ENCODE peak calls at places on chromosomes 1 and 21, in four cellular contexts. One of them, this sample, is unnamed.

GRCh38 chr1:29197590-29197924 is 15.9 kb upstream of the SRSF4 start:
- DNase-seq in GM06990: no peak
- DNase-seq in tibial artery: no peak
- DNase-seq in Panc1: no peak
- DNase-seq in this sample: no peak

GRCh38 chr1:209805875-209806760 is at the start of gene IRF6:
- DNase-seq in GM06990: peak; percentile 76
- DNase-seq in tibial artery: peak; percentile 82
- DNase-seq in Panc1: no peak
- DNase-seq in this sample: peak; percentile 73

GRCh38 chr1:227268943-227269342 is 49.3 kb downstream of the CDC42BPA start:
- DNase-seq in GM06990: no peak
- DNase-seq in tibial artery: no peak
- DNase-seq in Panc1: peak; percentile 5
- DNase-seq in this sample: no peak

GRCh38 chr1:32266926-32267645 is 16.0 kb downstream of the LCK start:
- DNase-seq in GM06990: no peak
- DNase-seq in tibial artery: no peak
- DNase-seq in Panc1: no peak
- DNase-seq in this sample: no peak

GRCh38 chr1:33152685-33153432 is 29.0 kb downstream of the TRIM62 start:
- DNase-seq in GM06990: no peak
- DNase-seq in tibial artery: peak; percentile 85
- DNase-seq in Panc1: no peak
- DNase-seq in this sample: no peak

GRCh38 chr1:94667716-94668282 is 126.2 kb upstream of the F3 start:
- DNase-seq in GM06990: no peak
- DNase-seq in tibial artery: no peak
- DNase-seq in Panc1: no peak
- DNase-seq in this sample: no peak

GRCh38 chr1:2314803-2315710 is 76.3 kb downstream of the MORN1 start:
- DNase-seq in GM06990: peak; percentile 43
- DNase-seq in tibial artery: no peak
- DNase-seq in Panc1: no peak
- DNase-seq in this sample: peak; percentile 57

GRCh38 chr1:34852677-34853217 is 6.8 kb downstream of the SMIM12 start:
- DNase-seq in GM06990: peak; percentile 72
- DNase-seq in tibial artery: peak; percentile 90
- DNase-seq in Panc1: peak; percentile 95
- DNase-seq in this sample: peak; percentile 89

GRCh38 chr1:8204823-8205222 is 113.1 kb upstream of the SLC45A1 start:
- DNase-seq in GM06990: no peak
- DNase-seq in tibial artery: no peak
- DNase-seq in Panc1: no peak
- DNase-seq in this sample: no peak

GRCh38 chr1:238485906-238486219 is 595.1 kb upstream of the ZP4 start:
- DNase-seq in GM06990: no peak
- DNase-seq in tibial artery: no peak
- DNase-seq in Panc1: no peak
- DNase-seq in this sample: no peak

GRCh38 chr1:64981602-64981981 is 15.2 kb upstream of the JAK1 start:
- DNase-seq in GM06990: no peak
- DNase-seq in tibial artery: no peak
- DNase-seq in Panc1: no peak
- DNase-seq in this sample: no peak

GRCh38 chr1:82819234-82819633 is 1018.5 kb downstream of the ADGRL2 start:
- DNase-seq in GM06990: no peak
- DNase-seq in tibial artery: no peak
- DNase-seq in Panc1: no peak
- DNase-seq in this sample: peak; percentile 2

GRCh38 chr1:5997316-5997715 is 5.1 kb upstream of the NPHP4 start:
- DNase-seq in GM06990: no peak
- DNase-seq in tibial artery: no peak
- DNase-seq in Panc1: no peak
- DNase-seq in this sample: no peak

GRCh38 chr1:96999191-96999590 is 277.6 kb downstream of the PTBP2 start:
- DNase-seq in GM06990: no peak
- DNase-seq in tibial artery: no peak
- DNase-seq in Panc1: no peak
- DNase-seq in this sample: no peak

GRCh38 chr1:192878249-192878648 is 69.4 kb downstream of the RGS2 start:
- DNase-seq in GM06990: no peak
- DNase-seq in tibial artery: no peak
- DNase-seq in Panc1: no peak
- DNase-seq in this sample: no peak

GRCh38 chr1:173050865-173051264 is at the start of gene TNFSF18:
- DNase-seq in GM06990: no peak
- DNase-seq in tibial artery: no peak
- DNase-seq in Panc1: no peak
- DNase-seq in this sample: no peak

GRCh38 chr1:44377925-44378784 is 23.1 kb upstream of the ERI3 start:
- DNase-seq in GM06990: peak; percentile 8
- DNase-seq in tibial artery: peak; percentile 30
- DNase-seq in Panc1: no peak
- DNase-seq in this sample: peak; percentile 27

GRCh38 chr1:204123376-204123775 is 28.5 kb downstream of the ETNK2 start:
- DNase-seq in GM06990: no peak
- DNase-seq in tibial artery: no peak
- DNase-seq in Panc1: no peak
- DNase-seq in this sample: no peak

GRCh38 chr1:231387770-231388669 is 34.1 kb downstream of the EGLN1 start:
- DNase-seq in GM06990: no peak
- DNase-seq in tibial artery: no peak
- DNase-seq in Panc1: no peak
- DNase-seq in this sample: no peak

GRCh38 chr1:46285730-46286477 is 17.5 kb downstream of the LRRC41 start:
- DNase-seq in GM06990: no peak
- DNase-seq in tibial artery: no peak
- DNase-seq in Panc1: no peak
- DNase-seq in this sample: no peak

GRCh38 chr1:115929846-115930245 is 46.5 kb upstream of the SLC22A15 start:
- DNase-seq in GM06990: no peak
- DNase-seq in tibial artery: no peak
- DNase-seq in Panc1: no peak
- DNase-seq in this sample: no peak

GRCh38 chr1:2156866-2157265 is 37.7 kb downstream of the FAAP20 start:
- DNase-seq in GM06990: no peak
- DNase-seq in tibial artery: no peak
- DNase-seq in Panc1: no peak
- DNase-seq in this sample: no peak

GRCh38 chr1:180249725-180250498 is 19.8 kb downstream of the LHX4 start:
- DNase-seq in GM06990: no peak
- DNase-seq in tibial artery: no peak
- DNase-seq in Panc1: no peak
- DNase-seq in this sample: no peak

GRCh38 chr1:63155437-63155836 is 166.9 kb upstream of the FOXD3 start:
- DNase-seq in GM06990: no peak
- DNase-seq in tibial artery: no peak
- DNase-seq in Panc1: no peak
- DNase-seq in this sample: no peak

GRCh38 chr1:30645807-30646206 is 77.6 kb downstream of the MATN1 start:
- DNase-seq in GM06990: no peak
- DNase-seq in tibial artery: no peak
- DNase-seq in Panc1: peak; percentile 7
- DNase-seq in this sample: no peak
- H3K27me3 ChIP-seq in GM06990: peaks cover 3% of the 10 kb centered on the region
- H3K27me3 ChIP-seq in tibial artery: no peaks in the 10 kb centered on the region
- H3K27me3 ChIP-seq in Panc1: peaks cover 12% of the 10 kb centered on the region
- H3K27me3 ChIP-seq in this sample: no peaks in the 10 kb centered on the region

GRCh38 chr21:23152130-23152529 is 2153.9 kb downstream of the NCAM2 start:
- DNase-seq in GM06990: no peak
- DNase-seq in tibial artery: no peak
- DNase-seq in Panc1: no peak
- DNase-seq in this sample: no peak
- H3K27me3 ChIP-seq in GM06990: no peaks in the 10 kb centered on the region
- H3K27me3 ChIP-seq in tibial artery: no peaks in the 10 kb centered on the region
- H3K27me3 ChIP-seq in Panc1: no peaks in the 10 kb centered on the region
- H3K27me3 ChIP-seq in this sample: no peaks in the 10 kb centered on the region

GRCh38 chr21:42071146-42071737 is at the start of gene UMODL1:
- DNase-seq in GM06990: no peak
- DNase-seq in tibial artery: no peak
- DNase-seq in Panc1: no peak
- DNase-seq in this sample: no peak

GRCh38 chr21:42079939-42080787 is 9.0 kb downstream of the UMODL1 start:
- DNase-seq in GM06990: no peak
- DNase-seq in tibial artery: no peak
- DNase-seq in Panc1: no peak
- DNase-seq in this sample: no peak

GRCh38 chr21:42079008-42079938 is 8.2 kb downstream of the UMODL1 start:
- DNase-seq in GM06990: no peak
- DNase-seq in tibial artery: no peak
- DNase-seq in Panc1: no peak
- DNase-seq in this sample: no peak

GRCh38 chr21:42073140-42074099 is 2.3 kb downstream of the UMODL1 start:
- DNase-seq in GM06990: no peak
- DNase-seq in tibial artery: no peak
- DNase-seq in Panc1: no peak
- DNase-seq in this sample: no peak

DNA sequence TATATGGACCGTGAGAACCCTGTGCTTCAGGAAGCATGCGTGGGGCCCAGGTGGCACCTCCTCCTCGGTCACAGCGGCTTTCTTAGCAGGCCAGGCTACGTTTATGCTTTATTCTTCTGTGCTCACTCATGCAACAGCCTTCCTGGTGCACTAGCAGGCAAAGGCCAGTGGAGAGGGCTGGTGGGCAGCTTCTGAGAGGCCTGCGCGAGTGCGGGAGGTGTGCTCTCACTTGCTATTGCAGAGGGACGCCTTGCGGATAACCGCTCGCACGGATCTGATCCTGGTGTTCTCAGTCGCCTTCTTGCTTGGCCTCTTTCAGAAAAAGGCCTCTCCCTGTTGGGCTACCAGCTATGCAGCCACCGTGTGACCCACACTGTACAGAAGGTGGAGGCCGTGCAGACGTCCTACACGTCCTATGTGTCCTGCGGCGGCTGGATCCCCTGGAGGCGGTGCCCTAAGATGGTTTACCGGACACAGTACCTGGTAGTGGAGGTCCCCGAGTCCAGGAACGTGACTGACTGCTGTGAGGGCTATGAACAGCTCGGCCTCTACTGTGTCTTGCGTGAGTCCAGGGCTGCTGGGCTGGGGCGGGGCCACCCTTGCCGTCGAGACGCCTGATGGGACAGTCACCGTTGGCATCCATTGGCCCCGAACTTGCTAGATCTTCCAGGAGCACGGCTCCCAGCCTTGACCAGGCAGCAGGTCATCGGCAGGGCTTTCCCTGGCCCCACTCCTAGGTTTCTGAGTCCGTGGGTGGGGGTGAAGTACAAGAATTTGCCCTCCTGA is 4.8 kb downstream of the UMODL1 start:
- DNase-seq in GM06990: no peak
- DNase-seq in tibial artery: no peak
- DNase-seq in Panc1: no peak
- DNase-seq in this sample: no peak
- H3K27me3 ChIP-seq in GM06990: no peaks in the 10 kb centered on the region
- H3K27me3 ChIP-seq in tibial artery: no peaks in the 10 kb centered on the region
- H3K27me3 ChIP-seq in Panc1: no peaks in the 10 kb centered on the region
- H3K27me3 ChIP-seq in this sample: no peaks in the 10 kb centered on the region

GRCh38 chr1:111990878-111991760 is 1.7 kb upstream of the KCND3 start:
- DNase-seq in GM06990: no peak
- DNase-seq in tibial artery: peak; percentile 51
- DNase-seq in Panc1: no peak
- DNase-seq in this sample: no peak

GRCh38 chr1:111990026-111990877 is 784 bp upstream of the KCND3 start:
- DNase-seq in GM06990: peak; percentile 6
- DNase-seq in tibial artery: peak; percentile 34
- DNase-seq in Panc1: no peak
- DNase-seq in this sample: no peak

GRCh38 chr1:111988377-111988742 is 1.1 kb downstream of the KCND3 start:
- DNase-seq in GM06990: no peak
- DNase-seq in tibial artery: no peak
- DNase-seq in Panc1: no peak
- DNase-seq in this sample: no peak

GRCh38 chr1:111988743-111989453 is 570 bp downstream of the KCND3 start:
- DNase-seq in GM06990: no peak
- DNase-seq in tibial artery: no peak
- DNase-seq in Panc1: no peak
- DNase-seq in this sample: no peak

GRCh38 chr1:111989531-111990025 is at the start of gene KCND3:
- DNase-seq in GM06990: peak; percentile 14
- DNase-seq in tibial artery: no peak
- DNase-seq in Panc1: no peak
- DNase-seq in this sample: no peak
- H3K27me3 ChIP-seq in GM06990: peaks cover 5% of the 10 kb centered on the region
- H3K27me3 ChIP-seq in tibial artery: no peaks in the 10 kb centered on the region
- H3K27me3 ChIP-seq in Panc1: peaks cover 10% of the 10 kb centered on the region
- H3K27me3 ChIP-seq in this sample: peaks cover 34% of the 10 kb centered on the region

GRCh38 chr1:919271-919872 is 4.4 kb upstream of the SAMD11 start:
- DNase-seq in GM06990: no peak
- DNase-seq in tibial artery: no peak
- DNase-seq in Panc1: no peak
- DNase-seq in this sample: no peak
- H3K27me3 ChIP-seq in GM06990: peaks cover 13% of the 10 kb centered on the region
- H3K27me3 ChIP-seq in tibial artery: no peaks in the 10 kb centered on the region
- H3K27me3 ChIP-seq in Panc1: no peaks in the 10 kb centered on the region
- H3K27me3 ChIP-seq in this sample: peaks cover 4% of the 10 kb centered on the region

GRCh38 chr21:39654951-39655350 is 42.2 kb downstream of the B3GALT5 start:
- DNase-seq in GM06990: no peak
- DNase-seq in tibial artery: no peak
- DNase-seq in Panc1: no peak
- DNase-seq in this sample: no peak
- H3K27me3 ChIP-seq in GM06990: no peaks in the 10 kb centered on the region
- H3K27me3 ChIP-seq in tibial artery: no peaks in the 10 kb centered on the region
- H3K27me3 ChIP-seq in Panc1: no peaks in the 10 kb centered on the region
- H3K27me3 ChIP-seq in this sample: no peaks in the 10 kb centered on the region

GRCh38 chr1:37635309-37635902 is 714 bp upstream of the RSPO1 start:
- DNase-seq in GM06990: no peak
- DNase-seq in tibial artery: no peak
- DNase-seq in Panc1: no peak
- DNase-seq in this sample: no peak
- H3K27me3 ChIP-seq in GM06990: peaks cover 5% of the 10 kb centered on the region
- H3K27me3 ChIP-seq in tibial artery: no peaks in the 10 kb centered on the region
- H3K27me3 ChIP-seq in Panc1: peaks cover 36% of the 10 kb centered on the region
- H3K27me3 ChIP-seq in this sample: peaks cover 36% of the 10 kb centered on the region